ENCODE peak calls at places on chromosomes 2 and 18, in seven cellular contexts. B is cardiac muscle cell, E is nephron progenitor cell, I is WTC11, C is HFFc6, Q is hepatocyte, T is tibial artery. H is an unnamed sample.

GRCh38 chr2:99659874-99660273 is 170.1 kb upstream of the REV1 start:
- DNase-seq in B (peak; percentile 11), E (no peak), I (no peak), C (no peak), Q (no peak), T (peak; percentile 72), H (no peak)

GRCh38 chr2:228841475-228841874 is 429.6 kb downstream of the PID1 start:
- DNase-seq in B (peak; percentile 21), E (no peak), I (no peak), C (no peak), Q (no peak), T (no peak), H (no peak)

GRCh38 chr2:10880586-10881321 is 31.0 kb upstream of the KCNF1 start:
- DNase-seq in B (no peak), E (no peak), I (no peak), C (no peak), Q (no peak), T (no peak), H (no peak)

GRCh38 chr2:191670787-191671186 is 7.1 kb upstream of the NABP1 start:
- DNase-seq in B (no peak), E (no peak), I (no peak), C (no peak), Q (no peak), T (no peak), H (no peak)

GRCh38 chr2:96163768-96164429 is 18.7 kb upstream of the DUSP2 start:
- DNase-seq in B (no peak), E (peak; percentile 8), I (no peak), C (no peak), Q (no peak), T (no peak), H (no peak)

GRCh38 chr18:76456018-76456750 is 38.9 kb downstream of the ZNF516 start:
- DNase-seq in B (peak; percentile 60), E (no peak), I (no peak), C (no peak), Q (no peak), T (no peak), H (no peak)

GRCh38 chr2:82781516-82781915 is 1677.6 kb downstream of the SUCLG1 start:
- DNase-seq in B (peak; percentile 18), E (no peak), I (no peak), C (no peak), Q (no peak), T (no peak), H (no peak)

GRCh38 chr2:105797298-105797819 is 52.6 kb downstream of the NCK2 start:
- DNase-seq in B (peak; percentile 79), E (no peak), I (no peak), C (no peak), Q (no peak), T (peak; percentile 27), H (no peak)

GRCh38 chr2:202871161-202872141 is at the start of gene ICA1L:
- DNase-seq in B (peak; percentile 68), E (peak; percentile 89), I (peak; percentile 74), C (peak; percentile 50), Q (peak; percentile 84), T (peak; percentile 56), H (peak; percentile 71)

GRCh38 chr2:171712051-171712450 is 24.8 kb downstream of the DYNC1I2 start:
- DNase-seq in B (peak; percentile 84), E (no peak), I (no peak), C (peak; percentile 85), Q (no peak), T (no peak), H (no peak)

GRCh38 chr18:515838-516237 is 15.3 kb upstream of the COLEC12 start:
- DNase-seq in B (no peak), E (no peak), I (no peak), C (no peak), Q (no peak), T (no peak), H (no peak)

GRCh38 chr18:58315739-58316215 is 271.8 kb downstream of the NEDD4L start:
- DNase-seq in B (peak; percentile 10), E (no peak), I (no peak), C (no peak), Q (no peak), T (no peak), H (no peak)

GRCh38 chr2:176848844-176849243 is 363.8 kb upstream of the HNRNPA3 start:
- DNase-seq in B (no peak), E (no peak), I (no peak), C (no peak), Q (no peak), T (no peak), H (no peak)

GRCh38 chr2:68870215-68870614 is 982 bp downstream of the BMP10 start:
- DNase-seq in B (peak; percentile 31), E (no peak), I (no peak), C (no peak), Q (no peak), T (no peak), H (no peak)

GRCh38 chr2:224922142-224922727 is 120.0 kb downstream of the DOCK10 start:
- DNase-seq in B (peak; percentile 16), E (no peak), I (no peak), C (no peak), Q (no peak), T (no peak), H (no peak)

GRCh38 chr2:68569604-68570003 is 73.8 kb upstream of the PROKR1 start:
- DNase-seq in B (peak; percentile 47), E (no peak), I (no peak), C (no peak), Q (no peak), T (no peak), H (no peak)

GRCh38 chr2:20955277-20956026 is 88.4 kb downstream of the APOB start:
- DNase-seq in B (no peak), E (no peak), I (no peak), C (no peak), Q (no peak), T (no peak), H (no peak)

GRCh38 chr2:70322518-70322917 is 20.7 kb upstream of the FAM136A start:
- DNase-seq in B (no peak), E (no peak), I (no peak), C (no peak), Q (no peak), T (no peak), H (no peak)

GRCh38 chr2:28247326-28247725 is 145.3 kb upstream of the FOSL2 start:
- DNase-seq in B (no peak), E (no peak), I (no peak), C (no peak), Q (no peak), T (no peak), H (no peak)

GRCh38 chr18:32902566-32903330 is 129.9 kb upstream of the KLHL14 start:
- DNase-seq in B (no peak), E (no peak), I (no peak), C (no peak), Q (no peak), T (no peak), H (no peak)
- TF ChIP-seq CTCF in B (no peak), E (no peak), I (no peak), C (no peak), Q (no peak), T (no peak), H (no peak)

GRCh38 chr2:167719410-167719809 is 528.0 kb downstream of the STK39 start:
- DNase-seq in B (no peak), E (no peak), I (no peak), C (no peak), Q (no peak), T (no peak), H (no peak)
- TF ChIP-seq CTCF in B (no peak), E (no peak), I (no peak), C (no peak), Q (no peak), T (no peak), H (no peak)

GRCh38 chr18:49492694-49493033 is 5.6 kb upstream of the C18orf32 start:
- DNase-seq in B (no peak), E (no peak), I (no peak), C (no peak), Q (no peak), T (no peak), H (no peak)

GRCh38 chr18:49495074-49495473 is 8.0 kb upstream of the C18orf32 start:
- DNase-seq in B (no peak), E (no peak), I (no peak), C (no peak), Q (no peak), T (no peak), H (no peak)

GRCh38 chr18:49495480-49495879 is 8.4 kb upstream of the C18orf32 start:
- DNase-seq in B (no peak), E (no peak), I (no peak), C (no peak), Q (no peak), T (no peak), H (no peak)

GRCh38 chr18:49491857-49492693 is 5.0 kb upstream of the C18orf32 start:
- DNase-seq in B (peak; percentile 99), E (peak; percentile 80), I (peak; percentile 89), C (peak; percentile 97), Q (peak; percentile 97), T (peak; percentile 94), H (peak; percentile 81)

DNA sequence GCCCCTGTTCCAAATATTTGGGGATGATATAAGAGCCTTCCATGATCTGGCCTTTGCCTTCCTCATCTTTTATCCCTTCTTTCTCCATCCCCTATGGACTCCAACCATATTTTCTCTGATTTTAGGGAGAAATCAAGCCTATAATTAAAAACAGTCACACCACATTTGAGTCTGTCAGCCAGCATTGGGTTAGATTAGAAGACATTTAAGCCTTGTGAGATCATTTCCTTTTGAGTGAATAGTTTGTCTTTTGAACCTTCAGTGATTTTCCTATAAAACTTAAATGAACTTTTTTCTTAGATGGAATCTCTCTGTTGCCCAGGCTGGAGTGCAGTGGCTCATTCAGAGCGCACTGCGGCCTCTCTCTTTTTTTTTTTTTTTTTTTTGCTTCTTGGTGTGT is 7.6 kb upstream of the C18orf32 start:
- DNase-seq in B (peak; percentile 14), E (no peak), I (no peak), C (no peak), Q (no peak), T (no peak), H (no peak)
- TF ChIP-seq CTCF in B (no peak), E (no peak), I (no peak), C (no peak), Q (no peak), T (no peak), H (no peak)

GRCh38 chr2:8285898-8286297 is 396.0 kb upstream of the ID2 start:
- DNase-seq in B (no peak), E (no peak), I (no peak), C (no peak), Q (no peak), T (no peak), H (no peak)

GRCh38 chr2:8290771-8291352 is 391.0 kb upstream of the ID2 start:
- DNase-seq in B (no peak), E (no peak), I (no peak), C (no peak), Q (no peak), T (no peak), H (no peak)

GRCh38 chr2:8289111-8289510 is 392.7 kb upstream of the ID2 start:
- DNase-seq in B (no peak), E (no peak), I (no peak), C (no peak), Q (no peak), T (no peak), H (no peak)

GRCh38 chr2:8285081-8285480 is 396.8 kb upstream of the ID2 start:
- DNase-seq in B (peak; percentile 28), E (no peak), I (no peak), C (no peak), Q (peak; percentile 34), T (no peak), H (no peak)

GRCh38 chr2:8288206-8288605 is 393.6 kb upstream of the ID2 start:
- DNase-seq in B (no peak), E (no peak), I (no peak), C (no peak), Q (no peak), T (no peak), H (no peak)
- TF ChIP-seq CTCF in B (no peak), E (no peak), I (no peak), C (no peak), Q (no peak), T (no peak), H (no peak)